ENCODE peak calls at places on chromosomes 11 and 22, in ten cellular contexts. Z is pancreas; B is tibial nerve; N is activated T-cell treated with anti-CD3 and anti-CD28 coated beads for 4 hours; S is stimulated activated CD4-positive, alpha-beta T cell treated with anti-CD3 and anti-CD28 coated beads, Interleukin-12 subunit alpha, Interleukin-12 subunit beta, amount 100 ng/mL, for 24 hours; O is activated CD4-positive, alpha-beta T cell treated with anti-CD3 and anti-CD28 coated beads, Interleukin-2, amount 50 U/mL, for 4 hours; D is activated CD8-positive, alpha-beta memory T cell treated with anti-CD3 and anti-CD28 coated beads, Interleukin-2, amount 50 U/mL, for 4 hours; F is HuH-7.5; W is T-helper 1 cell; E is astrocyte of the hippocampus. Q is an unnamed sample.

GRCh38 chr11:130499828-130500227 is 51.4 kb downstream of the ADAMTS15 start:
- DNase-seq in Z (no peak), W (no peak), S (no peak), D (no peak), E (peak; percentile 46), N (no peak), B (no peak), O (no peak), F (no peak), Q (no peak)

GRCh38 chr22:32475428-32476010 is 908 bp downstream of the FBXO7 start:
- DNase-seq in W (peak; percentile 39), Z (peak; percentile 61), B (no peak), F (no peak), N (no peak), E (peak; percentile 65), D (peak; percentile 29), S (no peak), O (no peak), Q (peak; percentile 29)

GRCh38 chr22:39565414-39565944 is 5.1 kb upstream of the CACNA1I start:
- DNase-seq in E (no peak), S (no peak), W (no peak), F (no peak), B (no peak), Z (no peak), D (no peak), O (no peak), N (no peak), Q (no peak)

GRCh38 chr22:19723990-19724827 is 870 bp downstream of the GP1BB start:
- DNase-seq in Z (peak; percentile 70), D (no peak), O (no peak), E (peak; percentile 74), B (no peak), N (no peak), S (peak; percentile 14), F (peak; percentile 87), W (peak; percentile 39), Q (peak; percentile 61)

GRCh38 chr11:2467695-2468055 is 22.9 kb downstream of the KCNQ1 start:
- DNase-seq in D (no peak), F (no peak), Z (no peak), E (no peak), W (no peak), O (no peak), N (no peak), B (no peak), S (no peak), Q (no peak)

GRCh38 chr11:65378928-65379638 is 3.4 kb downstream of the SLC25A45 start:
- DNase-seq in B (no peak), Z (no peak), D (no peak), O (no peak), N (no peak), E (peak; percentile 22), W (no peak), F (no peak), S (no peak), Q (no peak)

GRCh38 chr11:59716051-59716450 is 2.4 kb upstream of the OR10V1 start:
- DNase-seq in B (no peak), Z (no peak), S (no peak), N (no peak), O (no peak), D (no peak), W (no peak), F (no peak), E (no peak), Q (no peak)

GRCh38 chr22:41847300-41847699 is 14.4 kb downstream of the SREBF2 start:
- DNase-seq in Z (no peak), D (no peak), S (no peak), B (no peak), O (no peak), N (no peak), W (no peak), E (no peak), F (no peak), Q (no peak)

GRCh38 chr11:124977006-124977405 is 23.0 kb downstream of the CCDC15 start:
- DNase-seq in O (no peak), S (no peak), Z (no peak), B (no peak), W (no peak), F (no peak), E (no peak), D (no peak), N (no peak), Q (no peak)

GRCh38 chr11:110184466-110184865 is 91.3 kb downstream of the ZC3H12C start:
- DNase-seq in D (no peak), E (peak; percentile 34), O (no peak), S (no peak), Z (no peak), F (no peak), B (no peak), N (no peak), W (no peak), Q (no peak)

GRCh38 chr11:5596611-5597201 is at the start of gene TRIM6:
- DNase-seq in N (no peak), F (no peak), D (no peak), B (peak; percentile 27), O (no peak), S (no peak), W (no peak), E (peak; percentile 62), Z (peak; percentile 66), Q (peak; percentile 49)

GRCh38 chr11:115126515-115127208 is 377.6 kb downstream of the CADM1 start:
- DNase-seq in E (no peak), N (no peak), W (no peak), O (no peak), D (no peak), Z (no peak), F (no peak), B (no peak), S (no peak), Q (peak; percentile 55)

GRCh38 chr22:44729391-44730012 is 22.9 kb upstream of the ARHGAP8 start:
- DNase-seq in B (peak; percentile 19), O (no peak), E (peak; percentile 74), D (no peak), F (no peak), N (no peak), Z (no peak), W (no peak), S (no peak), Q (no peak)

GRCh38 chr22:47407626-47408025 is 645.2 kb downstream of the TBC1D22A start:
- DNase-seq in Z (no peak), S (no peak), W (no peak), D (no peak), O (no peak), B (no peak), E (no peak), F (no peak), N (no peak), Q (no peak)

GRCh38 chr11:44609028-44609782 is 43.7 kb downstream of the CD82 start:
- DNase-seq in W (peak; percentile 50), F (no peak), N (no peak), Z (no peak), O (no peak), S (no peak), D (peak; percentile 35), E (no peak), B (no peak), Q (peak; percentile 50)

GRCh38 chr11:77879218-77879617 is 58.3 kb downstream of the AAMDC start:
- DNase-seq in D (no peak), B (peak; percentile 79), E (no peak), S (no peak), N (no peak), W (peak; percentile 18), F (no peak), Z (no peak), O (no peak), Q (peak; percentile 28)

GRCh38 chr11:130561441-130561881 is 113.0 kb downstream of the ADAMTS15 start:
- DNase-seq in F (no peak), Z (no peak), O (no peak), N (no peak), E (peak; percentile 36), W (no peak), B (no peak), D (no peak), S (no peak), Q (no peak)

GRCh38 chr22:19004471-19004870 is 68.4 kb upstream of the PRODH start:
- DNase-seq in F (no peak), Z (no peak), O (no peak), B (no peak), W (no peak), E (no peak), S (no peak), N (no peak), D (no peak), Q (no peak)

GRCh38 chr22:49305966-49306631 is 521.6 kb downstream of the BRD1 start:
- DNase-seq in N (no peak), S (no peak), B (no peak), E (no peak), F (no peak), D (peak; percentile 1), Z (peak; percentile 26), W (no peak), O (no peak), Q (no peak)

GRCh38 chr11:44943118-44943517 is 7.6 kb downstream of the TP53I11 start:
- DNase-seq in S (no peak), F (no peak), Z (no peak), B (no peak), N (peak; percentile 7), W (no peak), O (no peak), E (no peak), D (no peak), Q (no peak)

GRCh38 chr22:42799462-42800405 is 57.3 kb downstream of the ARFGAP3 start:
- DNase-seq in D (no peak), O (no peak), N (no peak), Z (no peak), S (no peak), B (no peak), W (no peak), E (no peak), F (no peak), Q (no peak)

GRCh38 chr11:102111011-102111786 is 952 bp downstream of the YAP1 start:
- DNase-seq in Z (peak; percentile 84), F (peak; percentile 76), D (no peak), E (peak; percentile 95), O (peak; percentile 2), B (peak; percentile 69), N (no peak), W (peak; percentile 7), S (no peak), Q (peak; percentile 58)

GRCh38 chr11:121723261-121723741 is 270.5 kb upstream of the SORL1-AS1 start:
- DNase-seq in Z (peak; percentile 55), S (no peak), B (peak; percentile 33), O (no peak), D (no peak), F (no peak), W (no peak), E (peak; percentile 64), N (no peak), Q (no peak)

GRCh38 chr11:3087821-3088800 is 30.9 kb upstream of the CARS1 start:
- DNase-seq in F (no peak), Z (no peak), S (no peak), B (no peak), W (no peak), N (no peak), E (peak; percentile 32), O (no peak), D (no peak), Q (peak; percentile 14)

GRCh38 chr22:38125731-38126344 is 15.4 kb upstream of the BAIAP2L2 start:
- DNase-seq in O (no peak), F (no peak), Z (no peak), W (no peak), S (no peak), E (no peak), B (no peak), N (no peak), D (no peak), Q (no peak)

GRCh38 chr11:34492806-34493414 is 20.7 kb downstream of the ELF5 start:
- DNase-seq in W (peak; percentile 27), Z (peak; percentile 73), F (peak; percentile 45), O (peak; percentile 31), B (peak; percentile 91), S (no peak), E (peak; percentile 88), D (peak; percentile 42), N (peak; percentile 14), Q (peak; percentile 69)

GRCh38 chr11:85791326-85791990 is 19.5 kb downstream of the SYTL2 start:
- DNase-seq in N (no peak), W (no peak), F (no peak), S (no peak), D (no peak), Z (no peak), E (no peak), O (no peak), B (no peak), Q (no peak)

GRCh38 chr11:2186669-2187266 is 15.2 kb upstream of the TH start:
- DNase-seq in F (no peak), O (peak; percentile 26), N (peak; percentile 30), W (peak; percentile 36), B (no peak), S (peak; percentile 13), D (peak; percentile 52), E (peak; percentile 66), Z (no peak), Q (no peak)

Q was measured in GM20000.